ENCODE peak calls at places on chromosomes 1 and 21, in four cellular contexts. One of them, this sample, is unnamed.
A peak's percentile ranks its signal among the peaks of the same experiment; 100 is the strongest.

GRCh38 chr1:54768093-54768492 is 3.8 kb upstream of the PARS2 start:
- DNase-seq in HepG2: peak; percentile 48
- DNase-seq in GM12878: no peak
- DNase-seq in K562: no peak
- DNase-seq in this sample: no peak

GRCh38 chr21:31566611-31567010 is 92.9 kb upstream of the SOD1 start:
- DNase-seq in HepG2: no peak
- DNase-seq in GM12878: no peak
- DNase-seq in K562: no peak
- DNase-seq in this sample: no peak

GRCh38 chr1:241591317-241591716 is 48.9 kb downstream of the CHML start:
- DNase-seq in HepG2: no peak
- DNase-seq in GM12878: no peak
- DNase-seq in K562: no peak
- DNase-seq in this sample: no peak

GRCh38 chr1:156042828-156043227 is 10.8 kb downstream of the UBQLN4 start:
- DNase-seq in HepG2: no peak
- DNase-seq in GM12878: no peak
- DNase-seq in K562: no peak
- DNase-seq in this sample: no peak

GRCh38 chr1:235783148-235783776 is 83.4 kb downstream of the LYST start:
- DNase-seq in HepG2: peak; percentile 43
- DNase-seq in GM12878: no peak
- DNase-seq in K562: peak; percentile 34
- DNase-seq in this sample: no peak

GRCh38 chr1:8004113-8004802 is 21.9 kb downstream of the ERRFI1 start:
- DNase-seq in HepG2: no peak
- DNase-seq in GM12878: no peak
- DNase-seq in K562: no peak
- DNase-seq in this sample: no peak

GRCh38 chr1:155127105-155127671 is 488 bp upstream of the EFNA1 start:
- DNase-seq in HepG2: peak; percentile 99
- DNase-seq in GM12878: no peak
- DNase-seq in K562: peak; percentile 41
- DNase-seq in this sample: peak; percentile 39

GRCh38 chr1:115408489-115409002 is 70.5 kb upstream of the NGF start:
- DNase-seq in HepG2: no peak
- DNase-seq in GM12878: no peak
- DNase-seq in K562: no peak
- DNase-seq in this sample: no peak

GRCh38 chr1:155166373-155167165 is 6.5 kb downstream of the KRTCAP2 start:
- DNase-seq in HepG2: no peak
- DNase-seq in GM12878: no peak
- DNase-seq in K562: no peak
- DNase-seq in this sample: peak; percentile 82

GRCh38 chr1:32361674-32362473 is 411 bp downstream of the FAM229A start:
- DNase-seq in HepG2: no peak
- DNase-seq in GM12878: no peak
- DNase-seq in K562: no peak
- DNase-seq in this sample: peak; percentile 61

GRCh38 chr1:202806845-202807366 is 1.3 kb downstream of the KDM5B start:
- DNase-seq in HepG2: no peak
- DNase-seq in GM12878: no peak
- DNase-seq in K562: peak; percentile 67
- DNase-seq in this sample: peak; percentile 24

GRCh38 chr1:179872558-179872957 is 5.0 kb downstream of the TOR1AIP2 start:
- DNase-seq in HepG2: no peak
- DNase-seq in GM12878: no peak
- DNase-seq in K562: no peak
- DNase-seq in this sample: no peak

GRCh38 chr21:36917487-36918158 is 48.8 kb downstream of the HLCS start:
- DNase-seq in HepG2: peak; percentile 55
- DNase-seq in GM12878: no peak
- DNase-seq in K562: peak; percentile 37
- DNase-seq in this sample: peak; percentile 43

GRCh38 chr1:214108097-214108446 is 120.3 kb downstream of the PROX1 start:
- DNase-seq in HepG2: peak; percentile 71
- DNase-seq in GM12878: no peak
- DNase-seq in K562: no peak
- DNase-seq in this sample: no peak
- TF ChIP-seq ETV6 in HepG2: no peak
- TF ChIP-seq ETV6 in GM12878: no peak
- TF ChIP-seq ETV6 in K562: no peak
- TF ChIP-seq ETV6 in this sample: no peak

GRCh38 chr1:219283541-219283940 is 109.9 kb downstream of the LYPLAL1 start:
- DNase-seq in HepG2: no peak
- DNase-seq in GM12878: no peak
- DNase-seq in K562: no peak
- DNase-seq in this sample: no peak
- TF ChIP-seq NR2C2 in HepG2: no peak
- TF ChIP-seq NR2C2 in GM12878: no peak
- TF ChIP-seq NR2C2 in K562: no peak
- TF ChIP-seq NR2C2 in this sample: no peak

GRCh38 chr1:1678581-1679380 is 13.8 kb downstream of the SLC35E2B start:
- DNase-seq in HepG2: peak; percentile 86
- DNase-seq in GM12878: peak; percentile 23
- DNase-seq in K562: peak; percentile 41
- DNase-seq in this sample: peak; percentile 70
- TF ChIP-seq ETV6 in HepG2: no peak
- TF ChIP-seq ETV6 in GM12878: no peak
- TF ChIP-seq ETV6 in K562: no peak
- TF ChIP-seq ETV6 in this sample: no peak

GRCh38 chr1:172397633-172398032 is 22.9 kb upstream of the C1orf105 start:
- DNase-seq in HepG2: no peak
- DNase-seq in GM12878: no peak
- DNase-seq in K562: no peak
- DNase-seq in this sample: no peak

GRCh38 chr1:172400073-172400737 is 20.3 kb upstream of the C1orf105 start:
- DNase-seq in HepG2: no peak
- DNase-seq in GM12878: no peak
- DNase-seq in K562: no peak
- DNase-seq in this sample: no peak

GRCh38 chr1:172398193-172398592 is 22.3 kb upstream of the C1orf105 start:
- DNase-seq in HepG2: no peak
- DNase-seq in GM12878: no peak
- DNase-seq in K562: no peak
- DNase-seq in this sample: no peak

GRCh38 chr1:172397221-172397620 is 23.3 kb upstream of the C1orf105 start:
- DNase-seq in HepG2: no peak
- DNase-seq in GM12878: no peak
- DNase-seq in K562: no peak
- DNase-seq in this sample: no peak

GRCh38 chr1:172399369-172400072 is 21.0 kb upstream of the C1orf105 start:
- DNase-seq in HepG2: peak; percentile 78
- DNase-seq in GM12878: no peak
- DNase-seq in K562: peak; percentile 25
- DNase-seq in this sample: no peak
- TF ChIP-seq NR2C2 in HepG2: no peak
- TF ChIP-seq NR2C2 in GM12878: no peak
- TF ChIP-seq NR2C2 in K562: no peak
- TF ChIP-seq NR2C2 in this sample: no peak